ENCODE peak calls at places on chromosomes 6 and 20, in seven cellular contexts. L, C, N, S, B, Y and A are unnamed samples.

GRCh38 chr20:62763404-62763803 is 32.9 kb upstream of the MRGBP start:
- DNase-seq in N (no peak), C (no peak), S (no peak), L (peak; percentile 1), B (no peak), Y (no peak), A (no peak)

GRCh38 chr6:81938014-81938761 is 185.7 kb upstream of the TENT5A start:
- DNase-seq in N (no peak), B (no peak), C (peak; percentile 99), S (no peak), L (no peak), Y (no peak), A (no peak)

GRCh38 chr6:24193364-24193763 is 67.3 kb downstream of the NRSN1 start:
- DNase-seq in B (no peak), Y (no peak), S (no peak), N (no peak), L (no peak), C (no peak), A (no peak)

GRCh38 chr20:20759132-20759531 is 46.7 kb upstream of the RALGAPA2 start:
- DNase-seq in L (no peak), C (no peak), N (no peak), S (no peak), Y (no peak), B (no peak), A (no peak)

GRCh38 chr6:136646377-136646776 is 96.2 kb upstream of the MAP7 start:
- DNase-seq in N (no peak), B (no peak), L (no peak), Y (no peak), C (no peak), S (no peak), A (peak; percentile 26)

GRCh38 chr6:388202-388903 is 3.2 kb upstream of the IRF4 start:
- DNase-seq in L (no peak), Y (no peak), C (no peak), N (no peak), S (no peak), B (no peak), A (no peak)

GRCh38 chr20:21556398-21556797 is 42.5 kb upstream of the NKX2-2 start:
- DNase-seq in N (no peak), S (no peak), Y (no peak), C (no peak), L (no peak), B (no peak), A (no peak)

GRCh38 chr6:143279385-143279784 is 171.1 kb downstream of the ADAT2 start:
- DNase-seq in L (no peak), C (no peak), Y (no peak), N (peak; percentile 51), B (no peak), S (no peak), A (peak; percentile 55)

GRCh38 chr20:32920530-32921298 is 62.0 kb downstream of the EFCAB8 start:
- DNase-seq in B (no peak), S (no peak), C (no peak), Y (no peak), N (no peak), L (no peak), A (no peak)

GRCh38 chr6:118319890-118320289 is 228.2 kb upstream of the PLN start:
- DNase-seq in C (no peak), N (no peak), Y (peak; percentile 15), S (no peak), B (peak; percentile 51), L (no peak), A (no peak)

GRCh38 chr6:125082931-125083683 is 70.5 kb upstream of the TPD52L1 start:
- DNase-seq in B (no peak), C (no peak), N (no peak), Y (no peak), S (no peak), L (no peak), A (no peak)

GRCh38 chr6:12185081-12185673 is 105.0 kb upstream of the EDN1 start:
- DNase-seq in C (no peak), L (no peak), S (no peak), B (no peak), N (no peak), Y (no peak), A (no peak)

GRCh38 chr20:35820715-35821114 is 48.9 kb downstream of the PHF20 start:
- DNase-seq in N (no peak), B (no peak), L (no peak), Y (no peak), C (no peak), S (no peak), A (no peak)

GRCh38 chr20:7943891-7944290 is 3.6 kb upstream of the HAO1 start:
- DNase-seq in C (no peak), B (no peak), N (no peak), L (no peak), Y (no peak), S (no peak), A (no peak)

GRCh38 chr6:154096316-154096715 is 57.3 kb downstream of the OPRM1 start:
- DNase-seq in S (no peak), L (no peak), B (no peak), N (no peak), Y (no peak), C (no peak), A (no peak)

GRCh38 chr6:145534986-145535385 is 200.3 kb downstream of the EPM2A start:
- DNase-seq in S (no peak), N (no peak), Y (no peak), C (no peak), L (no peak), B (peak; percentile 65), A (no peak)